ENCODE peak calls at places on chromosome 18, in five cellular contexts. P is GM13977; U is H7; Q is GM03348; O is activated CD8-positive, alpha-beta memory T cell treated with anti-CD3 and anti-CD28 coated beads for 48 hours. H is an unnamed sample.

GRCh38 chr18:28974504-28974903 is 797.6 kb upstream of the CDH2 start:
- DNase-seq in P (no peak), U (no peak), Q (no peak), O (no peak), H (no peak)

GRCh38 chr18:63119647-63120046 is 199.9 kb downstream of the BCL2 start:
- DNase-seq in P (no peak), U (peak; percentile 67), Q (peak; percentile 50), O (no peak), H (no peak)

GRCh38 chr18:41324934-41325333 is 630.1 kb upstream of the PIK3C3 start:
- DNase-seq in P (no peak), U (no peak), Q (no peak), O (no peak), H (no peak)

GRCh38 chr18:59085797-59086196 is 53.9 kb upstream of the SEC11C start:
- DNase-seq in P (no peak), U (no peak), Q (peak; percentile 71), O (no peak), H (no peak)

GRCh38 chr18:48554610-48555400 is 16.0 kb downstream of the CTIF start:
- DNase-seq in P (no peak), U (no peak), Q (no peak), O (no peak), H (no peak)

GRCh38 chr18:59783138-59783537 is 85.9 kb upstream of the CCBE1 start:
- DNase-seq in P (peak; percentile 65), U (peak; percentile 62), Q (peak; percentile 74), O (no peak), H (peak; percentile 45)

GRCh38 chr18:44181951-44182350 is 498.7 kb upstream of the SETBP1 start:
- DNase-seq in P (no peak), U (no peak), Q (no peak), O (no peak), H (no peak)

GRCh38 chr18:76803814-76804213 is 18.5 kb upstream of the ZNF236 start:
- DNase-seq in P (peak; percentile 74), U (peak; percentile 87), Q (peak; percentile 86), O (peak; percentile 40), H (peak; percentile 62)

GRCh38 chr18:70491734-70492348 is 203.0 kb downstream of the SOCS6 start:
- DNase-seq in P (peak; percentile 61), U (peak; percentile 71), Q (peak; percentile 71), O (peak; percentile 14), H (peak; percentile 72)

GRCh38 chr18:48942554-48943261 is 8.1 kb downstream of the SMAD7 start:
- DNase-seq in P (no peak), U (peak; percentile 28), Q (peak; percentile 91), O (no peak), H (peak; percentile 44)

GRCh38 chr18:13379062-13379800 is 160.7 kb downstream of the LDLRAD4 start:
- DNase-seq in P (no peak), U (no peak), Q (no peak), O (no peak), H (no peak)